ENCODE peak calls at places on chromosomes 5 and 9, in five cellular contexts. R, L, J, H and M are unnamed samples.

GRCh38 chr5:126830061-126830460 is 53.1 kb downstream of the LMNB1 start:
- DNase-seq in H (no peak), J (no peak), R (no peak), L (no peak), M (no peak)

GRCh38 chr5:39100851-39101396 is 26.7 kb upstream of the RICTOR start:
- DNase-seq in J (peak), R (no peak), L (no peak), H (peak), M (peak)

GRCh38 chr9:136437430-136437829 is 2.2 kb downstream of the INPP5E start:
- DNase-seq in L (no peak), J (peak), H (peak), R (peak), M (peak)

GRCh38 chr5:38978036-38978435 is 96.2 kb downstream of the RICTOR start:
- DNase-seq in R (no peak), H (no peak), J (no peak), L (no peak), M (no peak)

GRCh38 chr5:94180761-94181160 is 437.6 kb downstream of the KIAA0825 start:
- DNase-seq in J (peak), R (no peak), L (no peak), H (no peak), M (no peak)

GRCh38 chr5:83474170-83474796 is 2.7 kb downstream of the VCAN start:
- DNase-seq in J (peak), H (peak), L (peak), R (peak), M (peak)

GRCh38 chr5:23506329-23507236 is 826 bp upstream of the PRDM9 start:
- DNase-seq in J (no peak), H (peak), L (no peak), R (no peak), M (no peak)

GRCh38 chr9:34547960-34548603 is 25.3 kb upstream of the ENHO start:
- DNase-seq in J (peak), H (no peak), L (peak), R (peak), M (peak)

GRCh38 chr9:136978073-136978864 is 965 bp downstream of the PTGDS start:
- DNase-seq in H (peak), R (peak), J (peak), L (peak), M (no peak)

GRCh38 chr5:116652196-116652729 is 77.6 kb upstream of the SEMA6A start:
- DNase-seq in L (no peak), R (peak), J (peak), H (no peak), M (peak)

GRCh38 chr5:65695162-65695755 is 26.6 kb downstream of the SGTB start:
- DNase-seq in R (no peak), H (no peak), J (peak), L (no peak), M (no peak)

GRCh38 chr5:65128226-65128625 is 353.5 kb downstream of the ADAMTS6 start:
- DNase-seq in L (no peak), H (no peak), J (peak), R (no peak), M (no peak)

GRCh38 chr5:141846031-141846430 is 32.2 kb downstream of the PCDH1 start:
- DNase-seq in H (no peak), R (peak), L (no peak), J (peak), M (no peak)

GRCh38 chr9:109868222-109868621 is 88.2 kb downstream of the PALM2AKAP2 start:
- DNase-seq in J (peak), R (no peak), H (no peak), L (no peak), M (no peak)

GRCh38 chr5:64811050-64811640 is 42.4 kb downstream of the CWC27 start:
- DNase-seq in H (peak), J (peak), L (peak), R (no peak), M (peak)

GRCh38 chr5:54651482-54652076 is 134.0 kb downstream of the SNX18 start:
- DNase-seq in L (no peak), R (peak), H (no peak), J (peak), M (peak)

GRCh38 chr5:133242221-133242835 is 190.5 kb downstream of the HSPA4 start:
- DNase-seq in J (no peak), L (no peak), R (no peak), H (no peak), M (no peak)

GRCh38 chr5:8436919-8437318 is 568.0 kb downstream of the MTRR start:
- DNase-seq in H (peak), R (no peak), L (no peak), J (no peak), M (no peak)

GRCh38 chr9:112774006-112774996 is 23.7 kb downstream of the SNX30 start:
- DNase-seq in J (peak), L (no peak), R (no peak), H (no peak), M (no peak)

GRCh38 chr9:4750021-4750673 is 9.1 kb upstream of the AK3 start:
- DNase-seq in R (no peak), J (peak), H (peak), L (no peak), M (peak)

GRCh38 chr5:56200856-56201638 is 32.1 kb downstream of the ANKRD55 start:
- DNase-seq in L (peak), R (no peak), H (peak), J (peak), M (peak)

GRCh38 chr5:161546463-161547301 is at the start of gene GABRB2:
- DNase-seq in L (peak), R (peak), H (no peak), J (peak), M (peak)

GRCh38 chr9:120702075-120702474 is 12.2 kb downstream of the MEGF9 start:
- DNase-seq in J (peak), H (peak), R (no peak), L (no peak), M (peak)

GRCh38 chr9:131382850-131383729 is 10.8 kb upstream of the PRRC2B start:
- DNase-seq in J (peak), H (peak), L (no peak), R (no peak), M (peak)

GRCh38 chr9:114350636-114351396 is 21.1 kb downstream of the ORM2 start:
- DNase-seq in R (peak), H (no peak), J (no peak), L (no peak), M (no peak)

GRCh38 chr9:121201045-121201737 is 478 bp downstream of the RAB14 start:
- DNase-seq in L (peak), H (no peak), R (peak), J (peak), M (peak)

GRCh38 chr5:112320408-112320807 is 98.7 kb downstream of the EPB41L4A start:
- DNase-seq in L (no peak), J (no peak), H (no peak), R (no peak), M (no peak)

GRCh38 chr5:55230086-55230629 is 3.0 kb upstream of the MCIDAS start:
- DNase-seq in L (no peak), R (no peak), H (no peak), J (no peak), M (no peak)

GRCh38 chr5:82522912-82523311 is 244.8 kb upstream of the RPS23 start:
- DNase-seq in L (no peak), R (no peak), J (no peak), H (no peak), M (no peak)

GRCh38 chr9:6538666-6539071 is 106.9 kb downstream of the GLDC start:
- DNase-seq in R (no peak), H (no peak), J (peak), L (no peak), M (peak)

GRCh38 chr9:38246833-38247232 is 145.7 kb upstream of the ALDH1B1 start:
- DNase-seq in R (no peak), J (no peak), H (no peak), L (no peak), M (no peak)
- H3K9ac ChIP-seq in R (no peak), J (no peak), H (no peak), L (no peak), M (no peak)

DNA sequence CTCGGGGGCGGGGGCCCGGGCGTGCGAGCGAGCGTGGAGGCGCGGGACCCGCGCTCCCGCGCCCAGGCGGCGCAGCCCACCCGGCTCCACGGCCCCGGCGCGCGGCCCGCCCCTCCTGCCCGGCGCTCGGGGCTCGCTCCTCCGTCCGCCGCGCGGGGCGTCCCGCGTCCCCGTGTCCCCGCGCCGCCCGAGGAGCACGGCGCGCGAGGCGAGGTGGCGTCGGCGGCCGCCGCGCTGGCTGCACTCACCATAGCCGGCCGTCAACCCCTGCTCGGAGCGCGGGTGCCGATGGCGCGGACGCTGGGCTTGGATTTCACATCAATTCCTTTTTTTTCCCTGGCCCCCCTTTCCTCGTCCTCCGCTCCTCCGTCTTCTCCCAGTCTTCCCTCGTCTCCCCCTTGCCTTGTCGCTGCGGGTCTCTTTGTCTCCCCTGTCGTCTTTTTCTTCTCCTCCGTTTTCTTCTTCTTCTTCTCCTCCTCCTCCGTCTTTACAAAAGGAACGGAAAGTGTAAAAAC is 493 bp downstream of the PTCH1 start:
- DNase-seq in J (peak), R (peak), L (no peak), H (no peak), M (no peak)
- H3K9ac ChIP-seq in J (no peak), R (peak), L (peak), H (no peak), M (no peak)

DNA sequence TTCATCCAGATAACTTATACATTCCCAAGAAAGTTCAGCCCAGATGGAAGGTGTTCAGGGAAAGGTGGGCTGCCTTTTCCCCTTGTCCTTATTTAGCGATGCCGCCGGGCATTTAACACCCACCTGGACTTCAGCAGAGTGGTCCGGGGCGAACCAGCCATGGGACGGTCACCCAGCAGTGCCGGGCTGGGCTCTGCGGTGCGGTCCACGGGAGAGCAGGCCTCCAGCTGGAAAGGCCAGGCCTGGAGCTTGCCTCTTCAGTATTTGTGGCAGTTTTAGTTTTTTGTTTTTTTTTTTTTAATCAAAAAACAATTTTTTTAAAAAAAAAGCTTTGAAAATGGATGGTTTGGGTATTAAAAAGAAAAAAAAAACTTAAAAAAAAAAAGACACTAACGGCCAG is 4.0 kb upstream of the PHYHD1 start:
- DNase-seq in J (no peak), H (no peak), R (no peak), L (no peak), M (no peak)
- H3K9ac ChIP-seq in J (no peak), H (peak), R (no peak), L (peak), M (peak)

GRCh38 chr9:123335227-123335985 is 20.6 kb upstream of the CRB2 start:
- DNase-seq in R (no peak), H (no peak), J (peak), L (no peak), M (peak)

GRCh38 chr9:123337971-123338370 is 18.0 kb upstream of the CRB2 start:
- DNase-seq in L (no peak), H (no peak), R (no peak), J (no peak), M (no peak)

GRCh38 chr9:123335986-123336329 is 20.0 kb upstream of the CRB2 start:
- DNase-seq in L (no peak), R (no peak), J (no peak), H (no peak), M (no peak)

GRCh38 chr9:123336455-123336854 is 19.5 kb upstream of the CRB2 start:
- DNase-seq in L (no peak), R (no peak), J (no peak), H (no peak), M (peak)

DNA sequence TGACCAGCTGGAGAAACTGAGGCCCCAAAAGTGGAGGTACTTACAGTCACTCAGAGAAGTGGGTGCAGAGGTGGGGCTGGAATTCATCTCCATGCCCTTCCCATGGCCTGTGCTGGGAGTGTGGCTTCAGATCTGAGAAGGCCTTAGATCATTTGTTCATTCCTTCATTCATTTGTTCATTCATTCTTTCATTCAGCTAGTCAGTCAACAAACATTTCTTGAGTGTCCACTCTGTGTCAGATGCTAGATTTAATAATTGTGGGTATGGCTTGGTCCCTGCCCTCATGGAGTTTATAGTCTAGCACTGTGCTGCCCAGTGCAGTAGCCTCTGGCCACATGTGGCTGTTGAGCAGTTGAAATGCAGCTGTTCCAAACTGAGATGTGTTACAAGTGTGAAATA is 19.0 kb upstream of the CRB2 start:
- DNase-seq in L (no peak), H (no peak), J (no peak), R (no peak), M (no peak)
- H3K9ac ChIP-seq in L (no peak), H (no peak), J (no peak), R (no peak), M (no peak)

GRCh38 chr9:94867842-94868312 is 141.4 kb downstream of the AOPEP start:
- DNase-seq in R (no peak), H (peak), J (peak), L (no peak), M (peak)
- H3K9ac ChIP-seq in R (peak), H (peak), J (no peak), L (no peak), M (peak)

GRCh38 chr5:134569758-134570364 is 44.4 kb downstream of the JADE2 start:
- DNase-seq in L (no peak), H (no peak), R (peak), J (no peak), M (no peak)
- H3K9ac ChIP-seq in L (no peak), H (no peak), R (no peak), J (no peak), M (no peak)